ENCODE peak calls at places on chromosomes 5 and 9, in six cellular contexts. K is heart left ventricle, P is cardiac fibroblast, N is natural killer cell, C is H9, A is WTC11. U is an unnamed sample.

GRCh38 chr5:155402927-155403645 is 389.5 kb downstream of the KIF4B start:
- DNase-seq in K (no peak), P (no peak), N (no peak), C (no peak), A (no peak), U (no peak)

GRCh38 chr9:91817493-91818225 is 132.4 kb downstream of the ROR2 start:
- DNase-seq in K (no peak), P (peak), N (no peak), C (peak), A (no peak), U (no peak)

GRCh38 chr5:95035891-95036675 is 248.8 kb downstream of the MCTP1 start:
- DNase-seq in K (no peak), P (no peak), N (no peak), C (no peak), A (no peak), U (no peak)

GRCh38 chr9:91949293-91949945 is 609 bp downstream of the ROR2 start:
- DNase-seq in K (no peak), P (peak), N (no peak), C (peak), A (peak), U (no peak)

GRCh38 chr9:121896545-121896943 is 196.6 kb downstream of the TTLL11 start:
- DNase-seq in K (no peak), P (no peak), N (no peak), C (peak), A (no peak), U (no peak)

GRCh38 chr5:18000744-18001143 is 366.5 kb downstream of the TAF11L14 start:
- DNase-seq in K (no peak), P (no peak), N (no peak), C (no peak), A (no peak), U (no peak)

GRCh38 chr9:83472764-83473163 is 65.4 kb downstream of the FRMD3 start:
- DNase-seq in K (no peak), P (peak), N (no peak), C (no peak), A (no peak), U (no peak)

GRCh38 chr9:2726620-2727335 is 9.5 kb downstream of the KCNV2 start:
- DNase-seq in K (no peak), P (no peak), N (no peak), C (no peak), A (no peak), U (no peak)

GRCh38 chr9:91395553-91396470 is 27.8 kb downstream of the NFIL3 start:
- DNase-seq in K (no peak), P (peak), N (no peak), C (no peak), A (no peak), U (no peak)

GRCh38 chr9:134031071-134031470 is 5.8 kb downstream of the BRD3OS start:
- DNase-seq in K (no peak), P (no peak), N (no peak), C (no peak), A (no peak), U (no peak)

GRCh38 chr5:133220851-133221674 is 169.2 kb downstream of the HSPA4 start:
- DNase-seq in K (no peak), P (peak), N (no peak), C (no peak), A (no peak), U (no peak)

GRCh38 chr9:120742951-120743416 is 28.7 kb upstream of the MEGF9 start:
- DNase-seq in K (no peak), P (peak), N (no peak), C (no peak), A (no peak), U (no peak)

GRCh38 chr5:145062280-145062679 is 772.9 kb downstream of the PRELID2 start:
- DNase-seq in K (no peak), P (no peak), N (no peak), C (no peak), A (no peak), U (no peak)

GRCh38 chr9:76219555-76220151 is 174.6 kb downstream of the RFK start:
- DNase-seq in K (no peak), P (peak), N (no peak), C (peak), A (no peak), U (no peak)

GRCh38 chr5:96344678-96345612 is 88.1 kb downstream of the PCSK1 start:
- DNase-seq in K (no peak), P (peak), N (no peak), C (no peak), A (no peak), U (no peak)

GRCh38 chr5:132023258-132024116 is 12.0 kb upstream of the ACSL6 start:
- DNase-seq in K (no peak), P (no peak), N (peak), C (no peak), A (no peak), U (no peak)

GRCh38 chr9:129184743-129185142 is 6.7 kb upstream of the IER5L start:
- DNase-seq in K (no peak), P (no peak), N (no peak), C (no peak), A (no peak), U (no peak)

GRCh38 chr9:136550439-136551085 is 4.7 kb upstream of the NOTCH1 start:
- DNase-seq in K (no peak), P (no peak), N (no peak), C (peak), A (no peak), U (no peak)

GRCh38 chr5:123207852-123208251 is 118.8 kb downstream of the PRDM6 start:
- DNase-seq in K (no peak), P (no peak), N (no peak), C (no peak), A (no peak), U (no peak)

GRCh38 chr5:112013660-112014059 is 256.7 kb upstream of the NREP start:
- DNase-seq in K (no peak), P (no peak), N (no peak), C (no peak), A (no peak), U (no peak)

GRCh38 chr9:21326526-21327139 is 8.6 kb downstream of the KLHL9 start:
- DNase-seq in K (no peak), P (peak), N (no peak), C (no peak), A (no peak), U (no peak)

GRCh38 chr5:168881427-168882149 is 302.4 kb upstream of the PANK3 start:
- DNase-seq in K (no peak), P (no peak), N (no peak), C (peak), A (peak), U (no peak)

GRCh38 chr9:134299883-134300282 is 26.4 kb upstream of the RXRA start:
- DNase-seq in K (peak), P (no peak), N (no peak), C (no peak), A (no peak), U (no peak)

GRCh38 chr9:108551030-108551964 is 304.5 kb downstream of the ACTL7B start:
- DNase-seq in K (no peak), P (peak), N (no peak), C (no peak), A (no peak), U (no peak)

GRCh38 chr9:30574355-30575151 is 1809.9 kb upstream of the ACO1 start:
- DNase-seq in K (peak), P (no peak), N (no peak), C (peak), A (peak), U (no peak)

GRCh38 chr5:83197326-83197725 is 120.0 kb downstream of the XRCC4 start:
- DNase-seq in K (no peak), P (no peak), N (no peak), C (no peak), A (no peak), U (no peak)

GRCh38 chr5:50727149-50727496 is 60.7 kb downstream of the PARP8 start:
- DNase-seq in K (peak), P (peak), N (no peak), C (no peak), A (no peak), U (no peak)

GRCh38 chr5:142171270-142171669 is 62.7 kb downstream of the NDFIP1 start:
- DNase-seq in K (no peak), P (no peak), N (no peak), C (no peak), A (no peak), U (no peak)

GRCh38 chr9:79734989-79735779 is 163.4 kb downstream of the TLE4 start:
- DNase-seq in K (no peak), P (no peak), N (no peak), C (no peak), A (no peak), U (no peak)

GRCh38 chr9:111916234-111916645 is 19.6 kb downstream of the UGCG start:
- DNase-seq in K (no peak), P (no peak), N (no peak), C (no peak), A (no peak), U (no peak)

GRCh38 chr5:96093340-96093739 is 131.7 kb upstream of the ELL2 start:
- DNase-seq in K (no peak), P (no peak), N (no peak), C (no peak), A (no peak), U (no peak)

GRCh38 chr9:16335788-16336580 is 534.5 kb downstream of the BNC2 start:
- DNase-seq in K (peak), P (peak), N (no peak), C (no peak), A (no peak), U (no peak)

GRCh38 chr5:72871358-72872024 is 55.0 kb downstream of the TNPO1 start:
- DNase-seq in K (no peak), P (peak), N (no peak), C (no peak), A (no peak), U (no peak)

GRCh38 chr9:130557077-130557468 is 22.3 kb upstream of the FUBP3 start:
- DNase-seq in K (no peak), P (no peak), N (no peak), C (no peak), A (no peak), U (no peak)

GRCh38 chr5:24535646-24536045 is 109.1 kb downstream of the CDH10 start:
- DNase-seq in K (no peak), P (no peak), N (no peak), C (no peak), A (no peak), U (no peak)
- TF ChIP-seq CTCF in K (no peak), P (no peak), N (no peak), C (peak), A (no peak), U (no peak)

DNA sequence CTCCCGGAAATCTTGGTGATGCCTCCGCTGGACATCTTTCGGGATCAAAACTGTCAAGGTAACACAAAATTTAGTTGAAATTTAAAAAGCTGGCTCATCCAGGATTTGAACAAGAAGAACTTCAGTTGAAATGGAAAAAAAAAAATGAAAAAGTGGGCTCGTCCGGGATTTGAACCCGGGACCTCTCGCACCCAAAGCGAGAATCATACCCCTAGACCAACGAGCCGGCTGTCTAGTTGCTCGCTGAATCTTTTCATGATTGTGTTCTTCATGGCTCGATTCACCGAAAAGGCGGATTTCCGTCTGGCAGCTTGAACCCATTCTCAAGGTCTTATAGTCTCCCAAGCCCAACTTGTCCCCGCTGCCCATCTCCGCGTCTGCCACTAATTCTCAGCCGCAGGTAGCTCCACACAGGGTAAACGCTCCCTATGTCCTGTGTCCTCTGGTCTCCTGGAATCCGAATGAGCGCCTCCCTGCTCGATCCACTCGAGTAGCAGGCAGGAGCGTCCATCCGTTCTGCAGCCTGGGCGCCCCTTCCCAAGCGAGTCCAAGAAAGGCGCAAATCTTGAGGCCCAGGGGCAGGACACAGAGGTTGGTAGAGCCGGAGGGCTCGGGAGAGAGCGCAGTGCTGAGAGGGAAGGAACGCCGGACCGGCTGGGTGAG is 16.2 kb downstream of the TRIM7 start:
- DNase-seq in K (peak), P (peak), N (peak), C (peak), A (peak), U (peak)
- TF ChIP-seq CTCF in K (peak), P (no peak), N (no peak), C (no peak), A (no peak), U (no peak)

DNA sequence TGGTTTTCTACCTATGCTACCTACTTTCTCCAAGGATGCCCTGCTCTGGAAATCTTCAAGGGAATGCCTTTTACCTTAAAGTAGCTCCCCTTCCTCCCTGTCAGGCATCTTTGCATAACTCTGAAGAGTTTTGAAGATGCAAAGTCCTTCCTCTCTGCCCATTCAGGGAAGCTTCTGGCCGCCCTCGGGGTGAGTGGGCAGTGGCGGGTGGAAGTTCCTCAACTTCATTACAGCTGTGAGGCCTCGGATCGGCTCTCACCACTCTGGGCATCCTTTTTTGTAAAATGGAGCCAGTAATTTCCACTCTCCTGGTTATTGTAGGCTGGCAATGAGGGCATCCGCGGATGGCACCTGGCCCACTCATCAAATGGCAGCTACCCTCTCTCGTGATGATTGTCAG is 31.7 kb upstream of the STXBP1 start:
- DNase-seq in K (no peak), P (no peak), N (no peak), C (no peak), A (no peak), U (no peak)
- TF ChIP-seq CTCF in K (no peak), P (no peak), N (no peak), C (no peak), A (no peak), U (no peak)

GRCh38 chr5:20231040-20231439 is 243.0 kb upstream of the CDH18 start:
- DNase-seq in K (no peak), P (peak), N (no peak), C (no peak), A (no peak), U (no peak)
- TF ChIP-seq CTCF in K (no peak), P (no peak), N (no peak), C (peak), A (no peak), U (no peak)

GRCh38 chr5:157383151-157383810 is 76.7 kb upstream of the NIPAL4 start:
- DNase-seq in K (no peak), P (no peak), N (no peak), C (no peak), A (no peak), U (no peak)

GRCh38 chr5:157388148-157388547 is 71.9 kb upstream of the NIPAL4 start:
- DNase-seq in K (no peak), P (no peak), N (no peak), C (no peak), A (no peak), U (no peak)

GRCh38 chr5:157387683-157388093 is 72.3 kb upstream of the NIPAL4 start:
- DNase-seq in K (peak), P (peak), N (no peak), C (no peak), A (no peak), U (no peak)

GRCh38 chr5:157387164-157387563 is 72.8 kb upstream of the NIPAL4 start:
- DNase-seq in K (no peak), P (no peak), N (no peak), C (no peak), A (no peak), U (no peak)

DNA sequence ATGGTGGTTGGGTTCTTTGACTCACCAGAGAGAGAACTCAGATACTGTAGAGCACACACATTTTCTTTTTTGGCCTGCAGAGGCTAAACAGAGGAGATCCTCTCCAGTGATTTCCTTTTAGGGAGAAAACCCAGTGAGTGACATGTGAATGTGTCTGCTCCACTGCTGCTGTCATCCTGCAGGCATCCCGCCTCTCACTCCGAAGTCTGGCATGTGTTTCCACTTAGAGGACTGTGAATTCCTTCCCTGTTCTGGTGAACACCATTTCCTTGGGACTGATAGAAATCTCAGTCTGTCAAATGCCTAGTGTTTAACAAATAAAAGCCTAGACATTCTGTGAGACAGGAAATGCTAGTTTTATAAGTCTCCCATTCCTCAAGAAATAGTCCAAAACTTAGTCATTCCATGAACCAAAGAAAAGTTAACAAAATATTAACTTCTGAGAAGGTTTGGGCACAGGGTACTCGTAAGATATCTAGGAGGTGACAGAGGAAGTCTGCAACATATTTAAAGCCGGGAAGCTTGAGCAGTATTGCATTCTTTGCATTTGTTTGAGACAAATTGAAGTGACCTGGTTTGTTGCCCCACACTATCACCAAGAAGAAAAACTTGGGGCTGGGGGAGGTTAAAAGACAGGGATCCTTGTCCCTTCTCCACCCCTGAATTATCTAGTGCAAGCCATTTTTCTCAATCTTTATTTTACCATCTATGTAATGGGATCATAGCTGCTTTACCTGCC is 74.9 kb upstream of the NIPAL4 start:
- DNase-seq in K (peak), P (peak), N (no peak), C (no peak), A (no peak), U (no peak)
- TF ChIP-seq CTCF in K (no peak), P (peak), N (no peak), C (no peak), A (no peak), U (no peak)

GRCh38 chr5:55232985-55233928 is at the start of gene CCNO:
- DNase-seq in K (peak), P (peak), N (peak), C (peak), A (peak), U (peak)
- TF ChIP-seq CTCF in K (no peak), P (no peak), N (no peak), C (no peak), A (no peak), U (no peak)

GRCh38 chr5:77224672-77225355 is 14.3 kb downstream of the PDE8B start:
- DNase-seq in K (no peak), P (peak), N (no peak), C (no peak), A (no peak), U (no peak)
- TF ChIP-seq CTCF in K (no peak), P (no peak), N (no peak), C (no peak), A (no peak), U (no peak)